ENCODE peak calls at places on chromosomes 16 and 17, in seven cellular contexts. One of them, this sample, is unnamed.

GRCh38 chr16:89827383-89828198 is 684 bp upstream of the SPIRE2 start:
- DNase-seq in IMR-90: peak
- DNase-seq in H9: peak
- DNase-seq in trophoblast cell: peak
- DNase-seq in H1: peak
- DNase-seq in neuronal stem cell: peak
- DNase-seq in mesenchymal stem cell: peak
- DNase-seq in this sample: peak

GRCh38 chr17:68346448-68346847 is 55.2 kb downstream of the ARSG start:
- DNase-seq in IMR-90: no peak
- DNase-seq in H9: no peak
- DNase-seq in trophoblast cell: no peak
- DNase-seq in H1: no peak
- DNase-seq in neuronal stem cell: no peak
- DNase-seq in mesenchymal stem cell: no peak
- DNase-seq in this sample: no peak

GRCh38 chr16:66706506-66706880 is 9.9 kb upstream of the CMTM4 start:
- DNase-seq in IMR-90: no peak
- DNase-seq in H9: no peak
- DNase-seq in trophoblast cell: no peak
- DNase-seq in H1: no peak
- DNase-seq in neuronal stem cell: no peak
- DNase-seq in mesenchymal stem cell: no peak
- DNase-seq in this sample: no peak

GRCh38 chr17:42381898-42382297 is 6.3 kb downstream of the STAT3 start:
- DNase-seq in IMR-90: no peak
- DNase-seq in H9: no peak
- DNase-seq in trophoblast cell: no peak
- DNase-seq in H1: no peak
- DNase-seq in neuronal stem cell: no peak
- DNase-seq in mesenchymal stem cell: no peak
- DNase-seq in this sample: no peak

GRCh38 chr17:31787857-31788570 is 71.0 kb downstream of the COPRS start:
- DNase-seq in IMR-90: peak
- DNase-seq in H9: no peak
- DNase-seq in trophoblast cell: no peak
- DNase-seq in H1: no peak
- DNase-seq in neuronal stem cell: no peak
- DNase-seq in mesenchymal stem cell: peak
- DNase-seq in this sample: peak

GRCh38 chr16:53445534-53445933 is 11.3 kb downstream of the RBL2 start:
- DNase-seq in IMR-90: no peak
- DNase-seq in H9: no peak
- DNase-seq in trophoblast cell: no peak
- DNase-seq in H1: no peak
- DNase-seq in neuronal stem cell: no peak
- DNase-seq in mesenchymal stem cell: no peak
- DNase-seq in this sample: no peak

GRCh38 chr16:31134625-31135534 is 647 bp downstream of the PRSS8 start:
- DNase-seq in IMR-90: no peak
- DNase-seq in H9: peak
- DNase-seq in trophoblast cell: peak
- DNase-seq in H1: peak
- DNase-seq in neuronal stem cell: no peak
- DNase-seq in mesenchymal stem cell: peak
- DNase-seq in this sample: peak

GRCh38 chr16:22010902-22011301 is 3.0 kb downstream of the MOSMO start:
- DNase-seq in IMR-90: no peak
- DNase-seq in H9: no peak
- DNase-seq in trophoblast cell: no peak
- DNase-seq in H1: no peak
- DNase-seq in neuronal stem cell: no peak
- DNase-seq in mesenchymal stem cell: no peak
- DNase-seq in this sample: no peak

GRCh38 chr16:89104930-89105571 is 11.4 kb downstream of the ACSF3 start:
- DNase-seq in IMR-90: no peak
- DNase-seq in H9: no peak
- DNase-seq in trophoblast cell: no peak
- DNase-seq in H1: no peak
- DNase-seq in neuronal stem cell: no peak
- DNase-seq in mesenchymal stem cell: no peak
- DNase-seq in this sample: no peak

GRCh38 chr17:29723283-29724047 is 100.8 kb upstream of the CORO6 start:
- DNase-seq in IMR-90: no peak
- DNase-seq in H9: no peak
- DNase-seq in trophoblast cell: no peak
- DNase-seq in H1: no peak
- DNase-seq in neuronal stem cell: no peak
- DNase-seq in mesenchymal stem cell: no peak
- DNase-seq in this sample: no peak

GRCh38 chr17:58577696-58578095 is 63.3 kb upstream of the MTMR4 start:
- DNase-seq in IMR-90: peak
- DNase-seq in H9: peak
- DNase-seq in trophoblast cell: peak
- DNase-seq in H1: peak
- DNase-seq in neuronal stem cell: peak
- DNase-seq in mesenchymal stem cell: peak
- DNase-seq in this sample: peak

GRCh38 chr16:19809693-19810092 is 75.0 kb downstream of the GPRC5B start:
- DNase-seq in IMR-90: no peak
- DNase-seq in H9: no peak
- DNase-seq in trophoblast cell: no peak
- DNase-seq in H1: no peak
- DNase-seq in neuronal stem cell: no peak
- DNase-seq in mesenchymal stem cell: no peak
- DNase-seq in this sample: no peak

GRCh38 chr17:8696456-8696855 is 48.2 kb downstream of the CCDC42 start:
- DNase-seq in IMR-90: peak
- DNase-seq in H9: peak
- DNase-seq in trophoblast cell: peak
- DNase-seq in H1: no peak
- DNase-seq in neuronal stem cell: no peak
- DNase-seq in mesenchymal stem cell: peak
- DNase-seq in this sample: peak

GRCh38 chr16:67884684-67885083 is at the start of gene NRN1L:
- DNase-seq in IMR-90: peak
- DNase-seq in H9: peak
- DNase-seq in trophoblast cell: peak
- DNase-seq in H1: peak
- DNase-seq in neuronal stem cell: peak
- DNase-seq in mesenchymal stem cell: peak
- DNase-seq in this sample: peak

GRCh38 chr17:43556292-43556691 is 10.2 kb upstream of the ETV4 start:
- DNase-seq in IMR-90: peak
- DNase-seq in H9: no peak
- DNase-seq in trophoblast cell: no peak
- DNase-seq in H1: no peak
- DNase-seq in neuronal stem cell: no peak
- DNase-seq in mesenchymal stem cell: peak
- DNase-seq in this sample: no peak

GRCh38 chr17:6755731-6756184 is at the start of gene XAF1:
- DNase-seq in IMR-90: peak
- DNase-seq in H9: no peak
- DNase-seq in trophoblast cell: no peak
- DNase-seq in H1: no peak
- DNase-seq in neuronal stem cell: no peak
- DNase-seq in mesenchymal stem cell: peak
- DNase-seq in this sample: no peak

GRCh38 chr16:520847-521246 is 6.7 kb upstream of the CAPN15 start:
- DNase-seq in IMR-90: no peak
- DNase-seq in H9: no peak
- DNase-seq in trophoblast cell: no peak
- DNase-seq in H1: no peak
- DNase-seq in neuronal stem cell: no peak
- DNase-seq in mesenchymal stem cell: no peak
- DNase-seq in this sample: no peak

GRCh38 chr16:12330977-12331376 is 354.4 kb downstream of the SNX29 start:
- DNase-seq in IMR-90: no peak
- DNase-seq in H9: no peak
- DNase-seq in trophoblast cell: no peak
- DNase-seq in H1: no peak
- DNase-seq in neuronal stem cell: no peak
- DNase-seq in mesenchymal stem cell: no peak
- DNase-seq in this sample: no peak

GRCh38 chr17:80991645-80992076 is at the start of gene CHMP6:
- DNase-seq in IMR-90: peak
- DNase-seq in H9: peak
- DNase-seq in trophoblast cell: peak
- DNase-seq in H1: peak
- DNase-seq in neuronal stem cell: peak
- DNase-seq in mesenchymal stem cell: peak
- DNase-seq in this sample: peak

GRCh38 chr16:1427473-1428461 is 3.1 kb upstream of the PERCC1 start:
- DNase-seq in IMR-90: no peak
- DNase-seq in H9: no peak
- DNase-seq in trophoblast cell: no peak
- DNase-seq in H1: peak
- DNase-seq in neuronal stem cell: no peak
- DNase-seq in mesenchymal stem cell: no peak
- DNase-seq in this sample: no peak

GRCh38 chr16:31214705-31215286 is 877 bp downstream of the TRIM72 start:
- DNase-seq in IMR-90: no peak
- DNase-seq in H9: peak
- DNase-seq in trophoblast cell: no peak
- DNase-seq in H1: peak
- DNase-seq in neuronal stem cell: no peak
- DNase-seq in mesenchymal stem cell: no peak
- DNase-seq in this sample: no peak

GRCh38 chr16:47416869-47417268 is 44.0 kb downstream of the ITFG1 start:
- DNase-seq in IMR-90: no peak
- DNase-seq in H9: no peak
- DNase-seq in trophoblast cell: no peak
- DNase-seq in H1: no peak
- DNase-seq in neuronal stem cell: no peak
- DNase-seq in mesenchymal stem cell: no peak
- DNase-seq in this sample: no peak

GRCh38 chr17:76276069-76276431 is 10.9 kb downstream of the UBALD2 start:
- DNase-seq in IMR-90: no peak
- DNase-seq in H9: no peak
- DNase-seq in trophoblast cell: no peak
- DNase-seq in H1: no peak
- DNase-seq in neuronal stem cell: no peak
- DNase-seq in mesenchymal stem cell: peak
- DNase-seq in this sample: no peak

GRCh38 chr17:72152392-72152727 is 31.5 kb downstream of the SOX9 start:
- DNase-seq in IMR-90: peak
- DNase-seq in H9: no peak
- DNase-seq in trophoblast cell: no peak
- DNase-seq in H1: no peak
- DNase-seq in neuronal stem cell: no peak
- DNase-seq in mesenchymal stem cell: no peak
- DNase-seq in this sample: no peak

DNA sequence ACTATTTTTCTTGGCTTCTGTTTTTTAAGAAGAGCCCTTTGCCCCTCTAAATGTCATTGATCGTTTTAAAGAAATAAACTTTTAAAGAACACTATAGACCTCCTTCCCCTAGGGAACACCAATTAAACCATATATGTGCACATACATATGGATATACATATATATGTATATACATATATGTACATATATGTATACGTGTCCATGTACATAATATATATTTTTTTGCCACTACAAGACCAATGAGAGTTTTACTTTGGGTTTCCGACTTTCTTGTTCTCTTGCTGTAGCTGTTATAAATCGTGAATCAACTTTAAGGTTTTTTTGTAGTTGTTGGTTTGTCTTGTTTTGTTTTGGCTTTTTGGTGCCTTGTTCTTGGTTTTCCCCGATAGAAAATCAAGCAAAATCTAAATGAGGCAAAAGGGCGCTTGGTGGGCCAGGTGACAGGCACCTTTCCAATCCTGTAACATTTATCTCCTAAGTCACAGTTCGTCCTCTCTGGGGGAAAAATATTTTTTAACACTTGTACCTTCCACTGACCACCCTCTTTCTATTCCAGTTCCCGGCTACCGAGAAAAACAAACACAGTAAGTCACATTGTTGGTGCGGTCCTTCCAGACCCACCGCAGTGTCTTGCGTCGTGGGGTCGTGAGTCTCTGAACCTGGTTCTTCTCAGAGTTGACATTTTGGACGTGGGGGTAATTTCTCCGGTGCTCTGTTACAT is 4.5 kb downstream of the FOXF1 start:
- DNase-seq in IMR-90: peak
- DNase-seq in H9: no peak
- DNase-seq in trophoblast cell: no peak
- DNase-seq in H1: no peak
- DNase-seq in neuronal stem cell: peak
- DNase-seq in mesenchymal stem cell: peak
- DNase-seq in this sample: no peak
- H2AK5ac ChIP-seq in IMR-90: no peak
- H2AK5ac ChIP-seq in H9: no peak
- H2AK5ac ChIP-seq in trophoblast cell: no peak
- H2AK5ac ChIP-seq in H1: no peak
- H2AK5ac ChIP-seq in neuronal stem cell: no peak
- H2AK5ac ChIP-seq in mesenchymal stem cell: no peak
- H2AK5ac ChIP-seq in this sample: no peak

DNA sequence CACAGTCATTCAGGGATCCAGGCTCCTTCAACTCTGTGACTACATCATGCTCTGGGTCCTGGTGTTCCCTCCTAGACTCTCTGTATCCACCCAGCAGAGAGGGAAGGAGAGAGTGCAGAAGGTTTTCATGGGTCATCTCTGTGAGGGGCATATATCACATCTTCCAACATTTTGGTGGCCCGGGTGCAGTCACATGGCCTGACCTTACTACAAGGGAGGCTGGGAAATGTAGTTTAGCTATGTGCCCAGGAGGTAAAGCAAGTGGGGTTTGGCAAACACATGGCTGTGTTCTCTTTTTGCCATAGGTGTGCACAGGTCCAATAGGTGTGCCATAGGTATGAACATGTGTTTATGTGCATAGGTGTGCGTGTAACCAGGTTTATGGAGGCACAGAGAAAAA is 222.2 kb upstream of the EEF2KMT start:
- DNase-seq in IMR-90: no peak
- DNase-seq in H9: no peak
- DNase-seq in trophoblast cell: no peak
- DNase-seq in H1: no peak
- DNase-seq in neuronal stem cell: no peak
- DNase-seq in mesenchymal stem cell: no peak
- DNase-seq in this sample: no peak
- H3K4ac ChIP-seq in IMR-90: no peak
- H3K4ac ChIP-seq in H9: no peak
- H3K4ac ChIP-seq in trophoblast cell: no peak
- H3K4ac ChIP-seq in H1: no peak
- H3K4ac ChIP-seq in neuronal stem cell: no peak
- H3K4ac ChIP-seq in mesenchymal stem cell: no peak
- H3K4ac ChIP-seq in this sample: no peak

GRCh38 chr17:12099412-12099811 is 78.7 kb downstream of the MAP2K4 start:
- DNase-seq in IMR-90: no peak
- DNase-seq in H9: no peak
- DNase-seq in trophoblast cell: no peak
- DNase-seq in H1: no peak
- DNase-seq in neuronal stem cell: no peak
- DNase-seq in mesenchymal stem cell: no peak
- DNase-seq in this sample: no peak
- H2AK5ac ChIP-seq in IMR-90: no peak
- H2AK5ac ChIP-seq in H9: no peak
- H2AK5ac ChIP-seq in trophoblast cell: no peak
- H2AK5ac ChIP-seq in H1: no peak
- H2AK5ac ChIP-seq in neuronal stem cell: no peak
- H2AK5ac ChIP-seq in mesenchymal stem cell: no peak
- H2AK5ac ChIP-seq in this sample: no peak

GRCh38 chr17:37844977-37845293 is 79.3 kb upstream of the TBC1D3K start:
- DNase-seq in IMR-90: no peak
- DNase-seq in H9: no peak
- DNase-seq in trophoblast cell: no peak
- DNase-seq in H1: no peak
- DNase-seq in neuronal stem cell: no peak
- DNase-seq in mesenchymal stem cell: no peak
- DNase-seq in this sample: no peak
- H3K4ac ChIP-seq in IMR-90: no peak
- H3K4ac ChIP-seq in H9: no peak
- H3K4ac ChIP-seq in trophoblast cell: no peak
- H3K4ac ChIP-seq in H1: no peak
- H3K4ac ChIP-seq in neuronal stem cell: no peak
- H3K4ac ChIP-seq in mesenchymal stem cell: no peak
- H3K4ac ChIP-seq in this sample: no peak

This sample was measured in mesendoderm.